ENCODE peak calls at places on chromosome 11, in nine cellular contexts. W is ovary, K is adrenal gland, F is HFF-Myc, V is left ventricle myocardium inferior, Z is PC-3, E is colonic mucosa, N is gastrocnemius medialis, S is astrocyte of the cerebellum. P is an unnamed sample.

GRCh38 chr11:35486446-35486845 is 39.0 kb downstream of the PAMR1 start:
- DNase-seq in W (no peak), K (no peak), F (no peak), V (no peak), Z (peak; percentile 25), E (no peak), N (no peak), S (no peak), P (no peak)

GRCh38 chr11:27489092-27489491 is 16.5 kb upstream of the LGR4 start:
- DNase-seq in W (no peak), K (no peak), F (no peak), V (no peak), Z (no peak), E (no peak), N (no peak), S (no peak), P (no peak)

GRCh38 chr11:117930668-117931330 is 1.6 kb upstream of the TMPRSS13 start:
- DNase-seq in W (no peak), K (no peak), F (no peak), V (no peak), Z (no peak), E (no peak), N (no peak), S (no peak), P (no peak)

GRCh38 chr11:6233984-6234313 is 487 bp downstream of the FHIP1B start:
- DNase-seq in W (no peak), K (peak; percentile 33), F (no peak), V (no peak), Z (no peak), E (no peak), N (no peak), S (no peak), P (no peak)

GRCh38 chr11:12276831-12277475 is 100.4 kb upstream of the PARVA start:
- DNase-seq in W (no peak), K (no peak), F (no peak), V (no peak), Z (no peak), E (no peak), N (no peak), S (no peak), P (no peak)

GRCh38 chr11:123390146-123390545 is 39.9 kb upstream of the GRAMD1B start:
- DNase-seq in W (no peak), K (no peak), F (no peak), V (no peak), Z (no peak), E (no peak), N (no peak), S (no peak), P (no peak)

GRCh38 chr11:113778111-113778910 is 1.3 kb upstream of the CLDN25 start:
- DNase-seq in W (no peak), K (peak; percentile 34), F (no peak), V (no peak), Z (peak; percentile 84), E (no peak), N (peak; percentile 71), S (no peak), P (no peak)

GRCh38 chr11:103792981-103793468 is 243.4 kb upstream of the DDI1 start:
- DNase-seq in W (no peak), K (no peak), F (no peak), V (no peak), Z (no peak), E (no peak), N (no peak), S (no peak), P (no peak)

GRCh38 chr11:64006468-64006867 is 20.2 kb downstream of the OTUB1 start:
- DNase-seq in W (no peak), K (no peak), F (no peak), V (no peak), Z (no peak), E (no peak), N (no peak), S (no peak), P (no peak)

GRCh38 chr11:28245131-28245530 is 136.9 kb downstream of the METTL15 start:
- DNase-seq in W (no peak), K (no peak), F (no peak), V (no peak), Z (no peak), E (no peak), N (no peak), S (peak; percentile 50), P (no peak)

GRCh38 chr11:134266841-134267251 is 9.3 kb upstream of the GLB1L3 start:
- DNase-seq in W (no peak), K (no peak), F (no peak), V (no peak), Z (peak; percentile 97), E (peak; percentile 32), N (no peak), S (no peak), P (no peak)

GRCh38 chr11:73965764-73966121 is 14.9 kb downstream of the DNAJB13 start:
- DNase-seq in W (no peak), K (no peak), F (no peak), V (no peak), Z (no peak), E (no peak), N (no peak), S (no peak), P (no peak)

GRCh38 chr11:73963861-73964260 is 13.0 kb downstream of the DNAJB13 start:
- DNase-seq in W (no peak), K (no peak), F (no peak), V (no peak), Z (no peak), E (no peak), N (no peak), S (no peak), P (no peak)

GRCh38 chr11:73968356-73968966 is 14.2 kb downstream of the UCP2 start:
- DNase-seq in W (no peak), K (no peak), F (no peak), V (no peak), Z (no peak), E (no peak), N (no peak), S (no peak), P (no peak)

GRCh38 chr11:73962097-73962705 is 11.4 kb downstream of the DNAJB13 start:
- DNase-seq in W (no peak), K (no peak), F (no peak), V (no peak), Z (no peak), E (no peak), N (no peak), S (no peak), P (no peak)

DNA sequence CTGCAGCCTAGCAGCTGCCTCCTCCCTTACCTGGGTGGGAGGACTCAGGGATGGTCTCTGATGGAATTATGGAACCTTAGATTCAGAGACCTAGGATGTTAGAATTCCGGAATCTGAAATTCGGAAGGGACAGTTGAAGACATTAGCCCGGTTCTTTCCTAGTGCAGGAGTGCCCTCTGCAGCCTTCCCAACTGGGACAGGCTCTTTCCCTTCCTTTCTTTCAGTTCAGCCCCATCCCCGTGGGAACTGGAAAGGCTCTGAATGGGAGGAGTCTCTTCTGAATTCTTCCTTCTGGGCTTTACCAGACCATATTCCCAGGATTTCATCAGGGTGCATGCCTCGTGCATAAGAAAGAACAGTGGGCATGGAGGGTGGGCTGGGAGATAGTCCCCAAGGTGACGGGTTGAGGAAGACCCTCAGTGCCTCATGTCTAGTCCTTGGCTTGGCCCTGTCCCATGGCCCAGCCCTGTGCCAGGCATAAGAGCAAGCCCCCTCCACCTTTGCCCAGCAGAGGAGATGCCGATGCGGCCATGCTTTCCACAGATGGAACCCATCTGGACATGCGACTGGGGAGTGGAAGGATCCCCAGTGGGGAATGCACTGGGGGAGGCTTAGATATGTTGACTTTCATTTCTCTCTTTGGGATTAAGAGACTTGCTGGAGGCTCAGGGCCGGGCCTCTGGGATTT is 14.4 kb downstream of the DNAJB13 start:
- DNase-seq in W (no peak), K (no peak), F (no peak), V (no peak), Z (peak; percentile 58), E (no peak), N (no peak), S (no peak), P (no peak)
- TF ChIP-seq CTCF in W (no peak), K (no peak), F (no peak), V (no peak), Z (peak; percentile 42), E (no peak), N (no peak), S (no peak), P (no peak)

GRCh38 chr11:97143463-97143862 is 753.6 kb downstream of the JRKL start:
- DNase-seq in W (no peak), K (no peak), F (no peak), V (no peak), Z (no peak), E (no peak), N (no peak), S (no peak), P (no peak)

GRCh38 chr11:97136067-97136466 is 746.3 kb downstream of the JRKL start:
- DNase-seq in W (no peak), K (no peak), F (no peak), V (no peak), Z (no peak), E (no peak), N (no peak), S (no peak), P (no peak)

DNA sequence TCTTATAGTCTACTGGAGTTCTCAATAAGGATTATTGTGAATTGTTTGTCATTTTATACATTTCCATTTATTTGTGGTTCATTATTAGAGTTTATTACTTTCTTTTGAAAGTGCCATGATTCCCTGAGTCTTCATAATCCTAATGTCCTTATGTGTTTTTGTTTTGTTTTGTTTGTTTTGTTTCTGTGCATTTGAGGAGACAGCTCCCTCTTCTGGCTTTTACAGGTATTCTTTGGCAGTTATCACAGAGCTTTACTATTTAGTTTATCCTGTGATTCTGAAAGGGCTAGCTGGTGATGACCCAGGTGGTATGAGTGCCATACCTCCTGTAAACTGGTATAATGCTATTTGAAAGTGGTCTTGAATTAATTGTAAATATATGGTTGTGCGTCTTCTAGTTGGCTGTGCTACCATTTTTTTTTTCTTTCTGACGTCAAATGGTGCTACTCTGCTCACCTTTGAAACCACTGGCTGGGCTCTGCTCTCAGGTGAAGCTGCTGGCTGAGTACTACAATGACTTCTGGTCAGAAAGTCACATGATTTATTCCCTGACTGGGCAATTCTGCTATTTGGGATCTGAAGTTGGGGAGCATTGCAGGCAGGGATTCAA is 751.2 kb downstream of the JRKL start:
- DNase-seq in W (no peak), K (peak; percentile 17), F (no peak), V (no peak), Z (peak; percentile 43), E (no peak), N (no peak), S (no peak), P (no peak)
- TF ChIP-seq CTCF in W (no peak), K (peak; percentile 60), F (no peak), V (peak; percentile 62), Z (peak; percentile 81), E (peak; percentile 44), N (no peak), S (peak; percentile 16), P (peak; percentile 22)

GRCh38 chr11:102268985-102269470 is 48.3 kb upstream of the BIRC3 start:
- DNase-seq in W (no peak), K (no peak), F (no peak), V (no peak), Z (peak; percentile 29), E (no peak), N (no peak), S (no peak), P (no peak)
- TF ChIP-seq CTCF in W (no peak), K (no peak), F (no peak), V (no peak), Z (peak; percentile 36), E (peak; percentile 2), N (no peak), S (no peak), P (no peak)

DNA sequence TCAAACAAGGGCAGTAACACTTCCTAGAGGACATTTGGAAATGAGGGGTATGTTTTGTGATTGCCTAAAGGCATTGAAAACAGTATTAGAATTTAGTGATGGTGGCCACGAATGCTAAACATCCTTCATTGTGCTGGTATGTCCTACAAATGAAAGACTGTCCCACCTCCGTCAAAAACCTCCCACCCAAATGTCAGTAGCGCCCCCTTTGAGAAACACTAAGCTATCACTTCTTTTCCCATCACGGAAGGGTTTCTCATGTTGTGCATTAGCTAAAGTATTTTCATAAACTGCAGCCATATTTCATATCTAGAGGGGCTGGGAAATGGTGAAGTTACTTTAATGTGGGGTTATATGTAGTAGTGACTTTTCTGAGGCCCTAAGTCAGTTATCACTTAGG is 1403.3 kb upstream of the TENM4 start:
- DNase-seq in W (no peak), K (no peak), F (no peak), V (no peak), Z (no peak), E (no peak), N (no peak), S (no peak), P (no peak)
- TF ChIP-seq CTCF in W (no peak), K (no peak), F (no peak), V (no peak), Z (no peak), E (no peak), N (no peak), S (no peak), P (no peak)

P was measured in D721Med.